ENCODE peak calls at places on chromosomes 5 and 9, in five cellular contexts. R, T, Q, W and N are unnamed samples.
A peak's percentile ranks its signal among the peaks of the same experiment; 100 is the strongest.

GRCh38 chr5:149938272-149938671 is 6.3 kb downstream of the PDE6A start:
- DNase-seq in R (peak; percentile 50), T (no peak), Q (no peak), W (peak; percentile 74), N (no peak)

GRCh38 chr9:110126986-110127864 is 80.7 kb downstream of the C9orf152 start:
- DNase-seq in R (peak; percentile 89), T (no peak), Q (no peak), W (peak; percentile 42), N (no peak)

GRCh38 chr9:122580360-122580759 is 2.8 kb downstream of the OR1L8 start:
- DNase-seq in R (peak; percentile 61), T (no peak), Q (no peak), W (no peak), N (peak; percentile 16)

GRCh38 chr5:164296603-164297080 is 791.2 kb downstream of the MAT2B start:
- DNase-seq in R (peak; percentile 18), T (no peak), Q (no peak), W (no peak), N (no peak)

GRCh38 chr9:109440797-109441287 is 57.3 kb downstream of the PTPN3 start:
- DNase-seq in R (peak; percentile 90), T (peak; percentile 18), Q (no peak), W (peak; percentile 39), N (peak; percentile 70)

GRCh38 chr5:88109806-88110205 is 158.8 kb downstream of the TMEM161B start:
- DNase-seq in R (peak; percentile 2), T (no peak), Q (no peak), W (no peak), N (no peak)

GRCh38 chr5:94545870-94546625 is 72.4 kb downstream of the KIAA0825 start:
- DNase-seq in R (no peak), T (no peak), Q (no peak), W (peak; percentile 12), N (no peak)

GRCh38 chr5:134005415-134006118 is 792 bp upstream of the VDAC1 start:
- DNase-seq in R (no peak), T (no peak), Q (peak; percentile 73), W (peak; percentile 52), N (no peak)

GRCh38 chr9:68489636-68490035 is 51.0 kb downstream of the TMEM252 start:
- DNase-seq in R (peak; percentile 85), T (no peak), Q (no peak), W (no peak), N (no peak)

GRCh38 chr5:72517961-72518690 is 10.9 kb upstream of the ZNF366 start:
- DNase-seq in R (no peak), T (no peak), Q (no peak), W (peak; percentile 33), N (no peak)

GRCh38 chr5:119275146-119275872 is 80.5 kb upstream of the TNFAIP8 start:
- DNase-seq in R (peak; percentile 61), T (no peak), Q (no peak), W (no peak), N (no peak)

GRCh38 chr9:113719919-113720318 is 156.2 kb upstream of the ZNF618 start:
- DNase-seq in R (no peak), T (no peak), Q (no peak), W (no peak), N (no peak)

GRCh38 chr5:142888469-142889085 is 118.4 kb downstream of the ARHGAP26 start:
- DNase-seq in R (peak; percentile 73), T (no peak), Q (no peak), W (no peak), N (no peak)

GRCh38 chr5:136101884-136102283 is 30.8 kb upstream of the SMAD5 start:
- DNase-seq in R (no peak), T (no peak), Q (no peak), W (no peak), N (no peak)

GRCh38 chr5:81233080-81233634 is at the start of gene CKMT2:
- DNase-seq in R (no peak), T (no peak), Q (peak; percentile 74), W (peak; percentile 57), N (no peak)

GRCh38 chr5:136149891-136150290 is 17.2 kb downstream of the SMAD5 start:
- DNase-seq in R (no peak), T (no peak), Q (no peak), W (no peak), N (no peak)

GRCh38 chr5:989961-990530 is 18.6 kb upstream of the NKD2 start:
- DNase-seq in R (no peak), T (no peak), Q (peak; percentile 86), W (peak; percentile 43), N (no peak)

GRCh38 chr5:68246802-68247201 is 31.2 kb downstream of the PIK3R1 start:
- DNase-seq in R (no peak), T (no peak), Q (no peak), W (no peak), N (no peak)

GRCh38 chr5:137695651-137696428 is 40.0 kb downstream of the KLHL3 start:
- DNase-seq in R (no peak), T (no peak), Q (no peak), W (no peak), N (no peak)

GRCh38 chr9:76181020-76181641 is 213.1 kb downstream of the RFK start:
- DNase-seq in R (peak; percentile 74), T (no peak), Q (no peak), W (no peak), N (no peak)

GRCh38 chr9:135864447-135865049 is 42.8 kb downstream of the CAMSAP1 start:
- DNase-seq in R (peak; percentile 43), T (peak; percentile 46), Q (no peak), W (peak; percentile 59), N (no peak)

GRCh38 chr9:73148447-73148937 is 3.2 kb upstream of the ANXA1 start:
- DNase-seq in R (peak; percentile 58), T (no peak), Q (no peak), W (no peak), N (no peak)

GRCh38 chr9:96321515-96321914 is 19.5 kb upstream of the HSD17B3 start:
- DNase-seq in R (no peak), T (no peak), Q (no peak), W (no peak), N (no peak)

GRCh38 chr9:102273952-102274351 is 535.5 kb upstream of the GRIN3A start:
- DNase-seq in R (no peak), T (no peak), Q (no peak), W (no peak), N (no peak)

GRCh38 chr5:169531631-169532030 is 51.9 kb upstream of the SPDL1 start:
- DNase-seq in R (no peak), T (no peak), Q (no peak), W (no peak), N (no peak)

GRCh38 chr9:124665391-124666058 is 105.6 kb downstream of the NR6A1 start:
- DNase-seq in R (peak; percentile 81), T (no peak), Q (no peak), W (no peak), N (no peak)

GRCh38 chr9:71931166-71931565 is 19.7 kb downstream of the C9orf85 start:
- DNase-seq in R (peak; percentile 15), T (no peak), Q (no peak), W (no peak), N (no peak)

GRCh38 chr5:131706278-131706677 is 71.2 kb upstream of the RAPGEF6 start:
- DNase-seq in R (no peak), T (no peak), Q (no peak), W (no peak), N (no peak)

GRCh38 chr5:6576861-6577501 is 55.9 kb downstream of the NSUN2 start:
- DNase-seq in R (peak; percentile 52), T (no peak), Q (no peak), W (no peak), N (peak; percentile 13)

GRCh38 chr9:78453450-78453849 is 156.5 kb downstream of the PSAT1 start:
- DNase-seq in R (no peak), T (no peak), Q (no peak), W (no peak), N (no peak)

GRCh38 chr9:131290767-131291370 is 1.3 kb downstream of the PLPP7 start:
- DNase-seq in R (no peak), T (no peak), Q (no peak), W (no peak), N (no peak)

GRCh38 chr9:124783830-124784229 is 6.9 kb downstream of the OLFML2A start:
- DNase-seq in R (no peak), T (no peak), Q (no peak), W (no peak), N (no peak)

GRCh38 chr5:144068926-144069325 is 101.5 kb downstream of the YIPF5 start:
- DNase-seq in R (no peak), T (no peak), Q (no peak), W (no peak), N (no peak)

DNA sequence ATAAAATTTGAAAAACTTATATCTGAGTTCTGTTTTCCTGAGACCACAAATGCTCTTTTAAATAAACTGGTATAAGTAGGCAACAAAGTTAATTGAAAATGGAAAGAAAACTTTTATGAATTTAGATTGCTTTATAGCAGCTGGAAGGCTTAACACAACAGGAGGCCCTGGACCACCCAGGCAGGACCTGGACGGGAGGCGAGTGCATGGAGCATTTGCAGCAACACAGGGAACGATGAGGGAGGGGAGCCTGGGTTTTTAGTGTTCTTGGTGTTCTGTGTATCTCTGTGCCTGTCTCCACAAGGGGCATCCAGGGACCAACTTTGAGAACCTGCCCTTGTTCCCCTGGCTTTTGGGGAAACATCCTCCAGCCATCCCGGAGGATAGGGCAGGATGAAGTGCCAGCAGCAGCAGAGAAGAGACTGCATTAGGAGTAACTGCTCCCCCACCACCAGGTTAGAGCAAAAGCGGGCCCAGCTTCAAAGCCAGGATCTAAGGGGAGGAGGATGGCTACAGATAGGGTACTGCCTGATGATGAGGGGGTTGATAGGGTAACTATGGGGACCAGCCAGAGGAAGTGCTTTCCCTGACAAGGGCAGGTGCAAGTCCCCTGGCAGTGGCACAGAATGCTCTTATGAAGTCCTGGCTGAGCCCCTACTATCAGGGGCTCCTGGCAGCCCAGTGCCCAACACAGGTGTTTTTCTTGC is 6.7 kb upstream of the SPATA31E1 start:
- DNase-seq in R (no peak), T (no peak), Q (no peak), W (no peak), N (no peak)
- H3K27ac ChIP-seq in R (no peak overlapping the region), T (no peak overlapping the region), Q (no peak overlapping the region), W (no peak overlapping the region), N (no peak overlapping the region)

GRCh38 chr9:89602978-89603628 is 1.7 kb upstream of the GADD45G start:
- DNase-seq in R (peak; percentile 67), T (peak; percentile 65), Q (peak; percentile 88), W (peak; percentile 95), N (peak; percentile 13)
- H3K4me3 ChIP-seq in R (no peak overlapping the region), T (peak overlapping the region; percentile 68), Q (peak overlapping the region; percentile 59), W (peak overlapping the region; percentile 10), N (no peak overlapping the region)

GRCh38 chr5:10724799-10725507 is 36.1 kb downstream of the DAP start:
- DNase-seq in R (peak; percentile 93), T (no peak), Q (no peak), W (peak; percentile 26), N (peak; percentile 68)

GRCh38 chr5:10728679-10729078 is 32.4 kb downstream of the DAP start:
- DNase-seq in R (no peak), T (no peak), Q (no peak), W (no peak), N (no peak)

GRCh38 chr5:10725636-10726035 is 35.4 kb downstream of the DAP start:
- DNase-seq in R (no peak), T (no peak), Q (no peak), W (no peak), N (no peak)

GRCh38 chr5:10726913-10727517 is 34.0 kb downstream of the DAP start:
- DNase-seq in R (no peak), T (no peak), Q (no peak), W (no peak), N (no peak)

GRCh38 chr5:10726179-10726912 is 34.7 kb downstream of the DAP start:
- DNase-seq in R (peak; percentile 53), T (no peak), Q (no peak), W (no peak), N (no peak)
- H3K27ac ChIP-seq in R (peak overlapping the region; percentile 59), T (no peak overlapping the region), Q (peak overlapping the region; percentile 7), W (no peak overlapping the region), N (peak overlapping the region; percentile 47)

GRCh38 chr5:128536229-128536860 is 1.7 kb downstream of the FBN2 start:
- DNase-seq in R (peak; percentile 17), T (no peak), Q (no peak), W (no peak), N (no peak)
- H3K4me3 ChIP-seq in R (peak overlapping the region; percentile 81), T (no peak overlapping the region), Q (no peak overlapping the region), W (no peak overlapping the region), N (peak overlapping the region; percentile 70)